ENCODE peak calls at places on chromosomes 2 and 18, in six cellular contexts. F is H1, M is K562, C is HCT116, V is GM12878, D is HepG2. P is an unnamed sample.

GRCh38 chr2:183243760-183244159 is 119.5 kb downstream of the NUP35 start:
- DNase-seq in F (no peak), M (no peak), C (no peak), V (no peak), D (no peak), P (no peak)

GRCh38 chr2:174704061-174704460 is 60.2 kb downstream of the CHRNA1 start:
- DNase-seq in F (no peak), M (no peak), C (no peak), V (no peak), D (no peak), P (no peak)

GRCh38 chr18:26960901-26961300 is 95.4 kb upstream of the AQP4 start:
- DNase-seq in F (no peak), M (no peak), C (no peak), V (no peak), D (no peak), P (no peak)

GRCh38 chr2:64989126-64989981 is at the start of gene SLC1A4:
- DNase-seq in F (no peak), M (peak; percentile 96), C (peak; percentile 27), V (no peak), D (peak; percentile 82), P (peak; percentile 92)

GRCh38 chr18:376307-376706 is 108.5 kb upstream of the THOC1 start:
- DNase-seq in F (no peak), M (no peak), C (no peak), V (no peak), D (no peak), P (no peak)

GRCh38 chr2:39437522-39438296 is 624 bp upstream of the MAP4K3 start:
- DNase-seq in F (no peak), M (peak; percentile 57), C (peak; percentile 63), V (no peak), D (peak; percentile 69), P (peak; percentile 60)

GRCh38 chr2:219905640-219906039 is 278.2 kb downstream of the SLC4A3 start:
- DNase-seq in F (no peak), M (no peak), C (no peak), V (no peak), D (no peak), P (no peak)

GRCh38 chr18:8813621-8814020 is 108.3 kb downstream of the MTCL1 start:
- DNase-seq in F (no peak), M (no peak), C (no peak), V (no peak), D (no peak), P (no peak)

GRCh38 chr2:132584976-132585817 is 84.8 kb downstream of the LYPD1 start:
- DNase-seq in F (no peak), M (no peak), C (no peak), V (no peak), D (no peak), P (no peak)

GRCh38 chr2:231920795-231921194 is 5.4 kb downstream of the NPPC start:
- DNase-seq in F (no peak), M (no peak), C (no peak), V (no peak), D (no peak), P (no peak)

GRCh38 chr18:67599277-67599676 is 82.8 kb upstream of the DSEL start:
- DNase-seq in F (no peak), M (no peak), C (no peak), V (no peak), D (no peak), P (no peak)

GRCh38 chr2:150911766-150912280 is 349.8 kb downstream of the RBM43 start:
- DNase-seq in F (no peak), M (no peak), C (no peak), V (no peak), D (peak; percentile 24), P (no peak)

GRCh38 chr2:112006076-112006410 is 49.0 kb upstream of the TMEM87B start:
- DNase-seq in F (no peak), M (no peak), C (no peak), V (peak; percentile 8), D (no peak), P (no peak)

GRCh38 chr2:135164431-135164830 is 112.3 kb downstream of the RAB3GAP1 start:
- DNase-seq in F (no peak), M (no peak), C (no peak), V (no peak), D (no peak), P (peak; percentile 74)

GRCh38 chr2:205879362-205879761 is 197.1 kb downstream of the NRP2 start:
- DNase-seq in F (no peak), M (no peak), C (no peak), V (no peak), D (no peak), P (no peak)

GRCh38 chr18:74745658-74746403 is 148.2 kb downstream of the ZNF407 start:
- DNase-seq in F (no peak), M (peak; percentile 4), C (peak; percentile 40), V (no peak), D (peak; percentile 15), P (peak; percentile 2)

GRCh38 chr2:216574046-216574445 is 59.2 kb upstream of the IGFBP2 start:
- DNase-seq in F (no peak), M (no peak), C (no peak), V (no peak), D (no peak), P (no peak)

GRCh38 chr2:152402780-152403388 is 67.9 kb downstream of the FMNL2 start:
- DNase-seq in F (no peak), M (no peak), C (no peak), V (no peak), D (no peak), P (no peak)

GRCh38 chr2:25219621-25220020 is 51.2 kb upstream of the POMC start:
- DNase-seq in F (no peak), M (no peak), C (no peak), V (no peak), D (no peak), P (peak; percentile 21)

GRCh38 chr2:69482471-69482870 is 45.2 kb upstream of the NFU1 start:
- DNase-seq in F (no peak), M (no peak), C (no peak), V (no peak), D (no peak), P (no peak)

GRCh38 chr2:45700407-45701013 is 49.0 kb downstream of the PRKCE start:
- DNase-seq in F (no peak), M (no peak), C (no peak), V (no peak), D (no peak), P (no peak)

GRCh38 chr2:241636182-241636982 is 576 bp downstream of the THAP4 start:
- DNase-seq in F (no peak), M (peak; percentile 68), C (no peak), V (no peak), D (peak; percentile 49), P (peak; percentile 28)

GRCh38 chr2:42252464-42252863 is 83.3 kb downstream of the EML4 start:
- DNase-seq in F (no peak), M (no peak), C (no peak), V (no peak), D (no peak), P (no peak)

GRCh38 chr2:184644685-184645084 is 46.4 kb downstream of the ZNF804A start:
- DNase-seq in F (no peak), M (no peak), C (peak; percentile 6), V (no peak), D (no peak), P (no peak)

DNA sequence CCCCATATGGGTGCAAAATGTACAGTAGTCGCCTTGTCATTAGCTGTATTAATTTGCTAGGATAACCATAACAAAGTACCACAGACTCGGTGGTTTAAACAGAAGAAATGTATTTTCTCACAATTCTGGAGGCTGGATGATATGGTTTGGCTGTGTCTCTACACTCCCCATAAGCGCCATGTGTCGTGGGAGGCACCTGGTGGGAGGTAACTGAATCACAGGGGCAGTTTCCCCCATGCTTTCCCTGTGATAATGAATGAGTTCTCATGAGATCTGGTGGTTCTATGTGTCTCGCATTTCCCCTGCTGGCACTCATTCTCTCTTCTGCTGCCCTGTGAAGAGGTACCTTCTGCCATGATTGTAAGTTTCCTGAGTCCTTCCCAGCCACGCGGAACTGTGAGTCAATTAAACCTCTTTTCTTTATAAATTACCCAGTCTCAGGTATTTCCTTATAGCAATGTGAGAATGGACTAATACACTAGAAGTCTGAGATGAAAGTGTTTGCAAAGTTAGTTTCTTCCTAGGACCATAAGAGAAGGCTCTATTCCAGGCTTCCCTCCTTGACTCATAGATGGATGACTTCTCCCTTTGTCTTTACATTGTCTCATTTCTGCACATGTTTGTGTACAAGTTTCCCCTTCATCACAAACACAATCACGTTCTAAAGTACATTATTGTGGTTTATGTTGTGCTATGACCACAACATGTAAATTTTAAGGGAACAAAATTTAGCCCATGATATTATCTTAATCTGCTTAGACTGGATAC is 1442.6 kb downstream of the SUCLG1 start:
- DNase-seq in F (peak; percentile 1), M (no peak), C (no peak), V (no peak), D (no peak), P (no peak)
- TF ChIP-seq JUND in F (no peak), M (no peak), C (no peak), V (no peak), D (no peak), P (no peak)

DNA sequence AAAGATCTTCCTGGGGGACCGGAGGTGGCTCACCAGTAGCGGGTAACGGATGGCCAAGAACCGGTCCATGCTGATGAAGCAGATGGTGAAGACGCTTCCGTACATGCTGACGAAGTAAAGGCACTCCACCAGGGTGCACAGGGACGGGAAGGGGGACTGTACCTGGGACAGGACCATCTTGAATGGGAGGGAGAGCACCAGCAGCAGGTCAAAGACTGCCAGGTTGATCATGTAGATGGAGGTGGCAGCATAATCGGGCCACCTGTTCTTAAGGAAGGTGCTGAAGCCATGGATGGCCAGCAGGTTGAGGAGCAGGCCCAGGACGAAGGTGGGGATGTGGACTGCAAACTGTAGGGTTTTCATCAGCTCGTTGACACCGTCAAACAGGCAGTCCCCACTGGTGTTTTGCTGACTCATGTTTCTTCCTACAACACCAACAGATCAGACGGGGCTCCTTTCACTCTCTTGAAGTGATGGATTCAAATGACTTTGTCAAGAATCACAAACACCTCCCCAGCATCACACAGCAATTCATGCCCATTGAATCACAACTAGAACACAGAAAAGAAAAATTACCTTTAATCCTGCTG is 14.4 kb downstream of the GPR55 start:
- DNase-seq in F (no peak), M (no peak), C (no peak), V (no peak), D (no peak), P (no peak)
- TF ChIP-seq JUND in F (no peak), M (no peak), C (no peak), V (no peak), D (no peak), P (no peak)

DNA sequence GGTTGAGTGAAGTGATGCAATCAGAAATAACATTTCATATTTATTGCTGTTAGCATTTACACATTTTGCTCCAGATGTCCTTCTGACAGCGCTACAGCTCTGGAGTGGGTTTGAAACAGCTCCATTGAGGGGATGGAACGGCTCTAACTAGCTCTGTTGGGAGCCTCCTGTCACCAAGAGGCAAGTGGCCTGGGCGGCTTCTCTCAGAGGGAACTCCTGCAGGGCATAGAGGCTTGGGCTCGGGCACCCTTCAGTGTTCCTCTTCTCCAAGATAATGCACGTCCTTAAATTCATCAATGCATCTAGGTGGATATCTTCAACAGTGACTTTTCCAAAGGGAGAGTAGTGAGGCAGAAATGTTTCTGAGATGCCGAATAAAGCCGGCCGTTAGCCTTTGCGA is 122.5 kb downstream of the CNTNAP5 start:
- DNase-seq in F (no peak), M (no peak), C (no peak), V (no peak), D (no peak), P (no peak)
- TF ChIP-seq JUND in F (no peak), M (no peak), C (no peak), V (no peak), D (no peak), P (no peak)

GRCh38 chr18:13003466-13003896 is 12.3 kb downstream of the CEP192 start:
- DNase-seq in F (peak; percentile 79), M (peak; percentile 51), C (peak; percentile 78), V (no peak), D (peak; percentile 47), P (peak; percentile 40)
- TF ChIP-seq JUND in F (no peak), M (peak; percentile 14), C (no peak), V (no peak), D (no peak), P (no peak)